ENCODE peak calls at places on chromosome 4, in five cellular contexts. Z, F, W, E and G are unnamed samples. For H3K9me3 and H3K36me3, the result is how much of the 10 kb centered on the place peaks cover.

GRCh38 chr4:36220776-36221175 is 23.5 kb downstream of the ARAP2 start:
- DNase-seq in Z (no peak), F (no peak), W (no peak), E (no peak), G (no peak)

GRCh38 chr4:118754890-118755289 is 69.7 kb downstream of the METTL14 start:
- DNase-seq in Z (no peak), F (no peak), W (no peak), E (no peak), G (no peak)

GRCh38 chr4:150647008-150647407 is 65.1 kb downstream of the MAB21L2 start:
- DNase-seq in Z (no peak), F (no peak), W (no peak), E (no peak), G (no peak)

GRCh38 chr4:30744386-30744785 is 24.2 kb downstream of the PCDH7 start:
- DNase-seq in Z (no peak), F (no peak), W (no peak), E (no peak), G (no peak)

GRCh38 chr4:144701683-144702233 is 55.8 kb downstream of the HHIP start:
- DNase-seq in Z (no peak), F (no peak), W (no peak), E (no peak), G (no peak)

GRCh38 chr4:158051401-158052235 is 121.2 kb downstream of the GASK1B start:
- DNase-seq in Z (no peak), F (no peak), W (no peak), E (no peak), G (no peak)

GRCh38 chr4:48380583-48381167 is 39.3 kb downstream of the SLAIN2 start:
- DNase-seq in Z (no peak), F (no peak), W (no peak), E (no peak), G (no peak)

GRCh38 chr4:102541708-102542107 is 40.5 kb downstream of the NFKB1 start:
- DNase-seq in Z (peak), F (no peak), W (peak), E (no peak), G (no peak)

GRCh38 chr4:105765690-105766407 is 57.3 kb downstream of the GSTCD start:
- DNase-seq in Z (no peak), F (no peak), W (no peak), E (no peak), G (no peak)

GRCh38 chr4:13700196-13701140 is 72.9 kb upstream of the BOD1L1 start:
- DNase-seq in Z (no peak), F (no peak), W (no peak), E (no peak), G (no peak)

GRCh38 chr4:46886711-46887110 is 22.3 kb downstream of the COX7B2 start:
- DNase-seq in Z (no peak), F (no peak), W (no peak), E (no peak), G (no peak)

GRCh38 chr4:147950261-147950660 is 218.4 kb downstream of the ARHGAP10 start:
- DNase-seq in Z (no peak), F (no peak), W (no peak), E (no peak), G (no peak)

GRCh38 chr4:146342600-146343192 is 128.4 kb downstream of the REELD1 start:
- DNase-seq in Z (peak), F (peak), W (peak), E (no peak), G (peak)

GRCh38 chr4:112652216-112652615 is 15.3 kb downstream of the LARP7 start:
- DNase-seq in Z (no peak), F (no peak), W (no peak), E (no peak), G (no peak)

GRCh38 chr4:271492-272103 is 33.7 kb downstream of the ZNF732 start:
- DNase-seq in Z (no peak), F (no peak), W (no peak), E (no peak), G (no peak)

GRCh38 chr4:273312-274017 is 31.8 kb downstream of the ZNF732 start:
- DNase-seq in Z (no peak), F (no peak), W (no peak), E (no peak), G (no peak)
- H3K9me3 ChIP-seq in Z (under half), F (half or more), W (under half), E (under half), G (under half)

GRCh38 chr4:7785017-7785416 is 154.6 kb downstream of the AFAP1 start:
- DNase-seq in Z (no peak), F (no peak), W (no peak), E (peak), G (no peak)
- H3K36me3 ChIP-seq in Z (under half), F (under half), W (under half), E (under half), G (under half)

GRCh38 chr4:18937746-18938145 is 916.2 kb upstream of the LCORL start:
- DNase-seq in Z (no peak), F (no peak), W (no peak), E (no peak), G (no peak)
- H3K9me3 ChIP-seq in Z (under half), F (under half), W (under half), E (under half), G (under half)

GRCh38 chr4:24547979-24548378 is 36.4 kb downstream of the DHX15 start:
- DNase-seq in Z (no peak), F (no peak), W (no peak), E (no peak), G (no peak)

GRCh38 chr4:24544208-24544607 is 40.1 kb downstream of the DHX15 start:
- DNase-seq in Z (no peak), F (no peak), W (no peak), E (no peak), G (no peak)
- H3K36me3 ChIP-seq in Z (under half), F (half or more), W (half or more), E (under half), G (under half)

GRCh38 chr4:127311924-127312323 is 320.8 kb upstream of the INTU start:
- DNase-seq in Z (no peak), F (no peak), W (no peak), E (no peak), G (no peak)
- H3K9me3 ChIP-seq in Z (under half), F (under half), W (under half), E (under half), G (under half)

DNA sequence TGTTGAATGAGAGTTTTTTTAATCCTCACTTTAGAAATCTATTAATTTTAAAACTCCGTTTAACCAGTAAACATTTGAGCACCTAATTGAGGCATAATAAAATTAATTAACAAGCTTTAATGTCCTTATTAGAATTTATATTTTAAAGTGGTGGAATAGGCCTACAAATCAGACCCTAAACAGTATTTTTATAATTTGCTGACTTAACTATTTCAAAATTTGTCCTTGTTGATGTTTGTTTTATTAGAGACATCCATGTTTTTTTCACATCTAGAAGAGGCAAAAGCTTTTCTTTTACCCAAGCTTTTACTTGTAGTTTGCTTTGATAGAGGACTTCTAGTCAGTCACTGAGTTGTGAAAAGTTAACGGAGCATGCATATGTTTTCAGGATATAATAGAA is 3.8 kb downstream of the SAP30 start:
- DNase-seq in Z (no peak), F (no peak), W (no peak), E (no peak), G (no peak)
- H3K36me3 ChIP-seq in Z (under half), F (under half), W (under half), E (under half), G (under half)

GRCh38 chr4:51867689-51868448 is 24.9 kb downstream of the DCUN1D4 start:
- DNase-seq in Z (no peak), F (no peak), W (no peak), E (no peak), G (no peak)
- H3K9me3 ChIP-seq in Z (under half), F (under half), W (under half), E (under half), G (under half)